ENCODE peak calls at places on chromosomes 11 and 22, in six cellular contexts. X is stomach, I is right lobe of liver, U is sigmoid colon, D is body of pancreas, Z is tibial nerve. C is an unnamed sample.
A peak's percentile ranks its signal among the peaks of the same experiment; 100 is the strongest.

GRCh38 chr11:44275241-44275640 is 34.7 kb downstream of the ALX4 start:
- DNase-seq in X (no peak), I (no peak), U (peak; percentile 43), D (no peak), Z (no peak), C (no peak)

GRCh38 chr11:120383518-120384155 is 47.4 kb downstream of the ARHGEF12 start:
- DNase-seq in X (no peak), I (no peak), U (no peak), D (no peak), Z (no peak), C (no peak)

GRCh38 chr22:25898707-25899365 is 156.8 kb downstream of the MYO18B start:
- DNase-seq in X (no peak), I (no peak), U (no peak), D (no peak), Z (no peak), C (peak; percentile 39)

GRCh38 chr22:41350087-41350486 is 31.7 kb upstream of the TEF start:
- DNase-seq in X (no peak), I (no peak), U (no peak), D (no peak), Z (no peak), C (no peak)

GRCh38 chr11:117547911-117548310 is 220.3 kb downstream of the CEP164 start:
- DNase-seq in X (no peak), I (no peak), U (no peak), D (no peak), Z (no peak), C (no peak)

GRCh38 chr11:43578346-43579170 is 102.0 kb upstream of the HSD17B12 start:
- DNase-seq in X (no peak), I (no peak), U (no peak), D (no peak), Z (no peak), C (no peak)

GRCh38 chr22:37303821-37304274 is 21.5 kb downstream of the CYTH4 start:
- DNase-seq in X (no peak), I (no peak), U (no peak), D (peak; percentile 64), Z (no peak), C (peak; percentile 36)

GRCh38 chr11:117410861-117411725 is 83.4 kb downstream of the CEP164 start:
- DNase-seq in X (no peak), I (no peak), U (peak; percentile 58), D (no peak), Z (no peak), C (no peak)

GRCh38 chr11:62245271-62245753 is 3.3 kb downstream of the SCGB1D2 start:
- DNase-seq in X (peak; percentile 28), I (no peak), U (no peak), D (no peak), Z (no peak), C (peak; percentile 85)

GRCh38 chr22:33451851-33452469 is 393.8 kb upstream of the SYN3 start:
- DNase-seq in X (no peak), I (no peak), U (no peak), D (no peak), Z (no peak), C (no peak)

GRCh38 chr22:39318507-39319283 is 728 bp downstream of the RPL3 start:
- DNase-seq in X (no peak), I (no peak), U (no peak), D (no peak), Z (no peak), C (no peak)

GRCh38 chr22:39316440-39317083 is 2.9 kb downstream of the RPL3 start:
- DNase-seq in X (peak; percentile 79), I (peak; percentile 79), U (peak; percentile 89), D (peak; percentile 89), Z (peak; percentile 51), C (peak; percentile 94)

GRCh38 chr22:39317756-39318506 is 1.5 kb downstream of the RPL3 start:
- DNase-seq in X (no peak), I (no peak), U (no peak), D (no peak), Z (no peak), C (no peak)

GRCh38 chr22:39317084-39317755 is 2.2 kb downstream of the RPL3 start:
- DNase-seq in X (no peak), I (no peak), U (no peak), D (no peak), Z (no peak), C (no peak)

GRCh38 chr22:39319284-39320170 is at the start of gene RPL3:
- DNase-seq in X (peak; percentile 98), I (peak; percentile 95), U (peak; percentile 98), D (peak; percentile 98), Z (peak; percentile 97), C (peak; percentile 95)
- TF ChIP-seq POLR2A in X (peak; percentile 86), I (peak; percentile 89), U (peak; percentile 91), D (peak; percentile 98), Z (peak; percentile 83), C (peak; percentile 97)

GRCh38 chr22:36160499-36160942 is at the start of gene APOL3:
- DNase-seq in X (peak; percentile 74), I (peak; percentile 77), U (peak; percentile 90), D (peak; percentile 71), Z (peak; percentile 47), C (peak; percentile 96)
- H3K4me3 ChIP-seq in X (peak within 1 kb of the TSS; percentile 28), I (peak within 1 kb of the TSS; percentile 56), U (peak within 1 kb of the TSS; percentile 39), D (no peak within 1 kb of the TSS), Z (peak within 1 kb of the TSS; percentile 57), C (peak within 1 kb of the TSS; percentile 34)

GRCh38 chr11:130945945-130946344 is 29.7 kb upstream of the SNX19 start:
- DNase-seq in X (no peak), I (no peak), U (peak; percentile 74), D (peak; percentile 49), Z (no peak), C (no peak)

GRCh38 chr11:130947058-130947457 is 30.8 kb upstream of the SNX19 start:
- DNase-seq in X (no peak), I (no peak), U (no peak), D (no peak), Z (no peak), C (no peak)

GRCh38 chr11:130947481-130947880 is 31.2 kb upstream of the SNX19 start:
- DNase-seq in X (no peak), I (no peak), U (no peak), D (no peak), Z (no peak), C (no peak)

DNA sequence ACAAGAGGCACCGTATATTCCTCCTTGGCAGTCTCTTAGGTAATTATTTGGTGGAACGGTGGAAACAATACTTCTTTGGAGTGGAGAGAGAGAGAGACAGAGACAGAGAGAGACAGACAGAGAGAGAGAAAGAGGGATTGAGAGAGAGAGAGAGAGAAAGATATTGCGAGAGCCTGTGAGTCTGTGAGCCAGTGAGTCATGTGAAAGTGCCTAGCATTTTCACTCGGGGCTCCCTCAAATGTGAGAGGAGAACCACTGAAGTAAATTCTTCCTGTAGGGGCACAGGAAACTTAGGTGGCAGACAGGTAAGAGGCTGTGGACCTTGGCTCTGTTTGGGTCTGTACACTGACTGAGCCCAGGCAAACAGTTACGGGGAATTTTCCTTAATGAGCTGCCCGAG is 31.6 kb upstream of the SNX19 start:
- DNase-seq in X (no peak), I (no peak), U (no peak), D (no peak), Z (no peak), C (no peak)
- TF ChIP-seq CTCF in X (no peak), I (no peak), U (no peak), D (no peak), Z (no peak), C (no peak)

GRCh38 chr11:114172871-114173444 is 113.4 kb downstream of the ZBTB16 start:
- DNase-seq in X (no peak), I (no peak), U (no peak), D (no peak), Z (no peak), C (no peak)
- TF ChIP-seq POLR2A in X (no peak), I (no peak), U (no peak), D (no peak), Z (no peak), C (no peak)

DNA sequence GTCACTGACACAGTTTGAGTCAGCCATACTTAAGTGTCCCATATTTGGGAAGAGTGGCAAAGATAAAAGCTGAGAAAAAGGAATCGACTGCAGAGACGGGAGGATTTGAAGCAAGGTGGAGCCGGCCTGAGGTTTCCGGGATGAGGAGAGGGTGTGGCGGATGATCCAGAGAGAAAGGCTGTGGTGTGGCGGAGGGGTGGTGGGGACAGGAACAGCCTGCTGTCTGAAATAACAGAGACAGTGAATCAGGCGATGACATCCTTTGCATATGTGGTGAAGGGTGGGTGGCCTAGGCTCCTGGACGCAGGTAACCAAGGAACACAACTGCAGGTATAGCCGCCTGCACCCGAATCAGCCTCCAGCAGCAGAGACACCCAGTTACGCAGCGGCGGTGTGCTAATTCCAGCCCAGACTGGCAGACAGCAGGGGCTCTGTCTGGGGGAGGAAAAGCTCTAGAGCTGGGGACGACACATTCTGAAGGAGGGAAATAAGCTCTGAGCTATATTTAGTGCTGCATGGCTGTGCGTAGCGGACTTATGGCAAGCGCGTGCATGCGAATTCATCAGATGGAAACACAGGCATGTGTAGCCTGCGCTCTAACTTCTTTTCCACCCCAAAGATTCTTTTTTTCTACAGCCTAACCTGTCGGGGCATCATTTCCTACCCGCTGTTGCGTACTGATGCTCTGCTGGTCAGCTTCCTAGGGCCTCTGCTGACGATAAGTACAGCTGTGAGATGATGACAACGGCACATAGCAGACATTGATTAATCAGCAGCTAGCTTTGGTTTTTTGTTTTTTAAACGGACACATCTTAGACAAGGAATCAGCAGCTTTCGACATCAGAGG is 62.7 kb upstream of the BARX2 start:
- DNase-seq in X (no peak), I (no peak), U (no peak), D (no peak), Z (no peak), C (no peak)
- H3K4me3 ChIP-seq in X (no peak overlapping the region), I (no peak overlapping the region), U (no peak overlapping the region), D (no peak overlapping the region), Z (no peak overlapping the region), C (no peak overlapping the region)

DNA sequence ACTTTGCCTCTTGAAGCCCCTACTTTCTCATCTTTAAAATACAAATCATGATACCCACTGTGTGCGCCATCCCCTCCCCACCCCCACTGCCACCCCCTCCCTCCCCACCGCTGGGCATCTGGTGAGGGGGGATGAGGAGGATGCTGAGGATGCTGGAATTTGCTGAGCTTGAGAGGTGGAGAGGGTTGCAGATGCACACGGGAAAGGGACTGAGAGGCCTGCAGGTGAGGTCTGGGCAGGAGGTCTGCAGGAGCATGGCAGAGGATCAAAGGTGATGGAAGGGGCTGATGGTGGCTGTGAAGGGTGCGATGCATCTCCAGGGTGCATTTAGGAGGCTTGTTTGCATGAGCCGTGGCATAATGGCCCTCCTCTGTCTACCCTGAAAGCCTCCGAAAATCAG is 7.6 kb upstream of the TBC1D22A start:
- DNase-seq in X (no peak), I (peak; percentile 10), U (peak; percentile 60), D (no peak), Z (no peak), C (no peak)
- TF ChIP-seq CTCF in X (no peak), I (no peak), U (no peak), D (no peak), Z (no peak), C (no peak)

DNA sequence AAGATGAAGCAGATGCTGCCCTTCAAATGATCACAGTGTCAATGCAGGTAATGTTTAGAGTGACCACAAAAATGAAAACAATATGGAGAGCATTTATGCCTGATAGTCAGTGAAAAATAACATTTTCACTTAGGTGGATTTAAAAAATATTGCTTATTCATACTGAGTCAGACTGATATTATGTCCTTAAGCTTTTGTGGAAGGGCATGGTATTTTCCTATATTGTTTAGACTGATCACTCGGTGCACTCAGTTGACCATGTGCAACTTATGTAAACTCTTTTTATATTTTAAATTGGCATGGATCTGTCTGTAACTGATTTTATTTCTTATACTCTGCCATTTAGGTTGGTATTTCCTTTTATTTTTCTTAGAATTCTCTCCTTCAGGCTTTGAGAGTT is 106.6 kb downstream of the DYNC2H1 start:
- DNase-seq in X (no peak), I (no peak), U (no peak), D (no peak), Z (no peak), C (no peak)
- TF ChIP-seq POLR2A in X (no peak), I (no peak), U (no peak), D (no peak), Z (no peak), C (no peak)

C was measured in lower leg skin.